ENCODE peak calls at places on chromosomes 7 and 10, in six cellular contexts. N, T, S, M, G and U are unnamed samples.

GRCh38 chr10:70932415-70933196 is 44.2 kb upstream of the PCBD1 start:
- DNase-seq in S (no peak), N (no peak), T (peak; percentile 30), G (no peak), M (no peak), U (no peak)

GRCh38 chr7:36395171-36395894 is 5.7 kb downstream of the ANLN start:
- DNase-seq in N (no peak), T (no peak), G (no peak), M (no peak), S (no peak), U (no peak)

GRCh38 chr7:157615101-157615817 is 278.5 kb downstream of the DNAJB6 start:
- DNase-seq in M (no peak), T (no peak), N (no peak), G (peak; percentile 60), S (no peak), U (no peak)

GRCh38 chr10:4819707-4820106 is 6.3 kb upstream of the AKR1E2 start:
- DNase-seq in N (no peak), S (no peak), G (no peak), T (no peak), M (no peak), U (no peak)

GRCh38 chr10:43115881-43116595 is 22.2 kb upstream of the CSGALNACT2 start:
- DNase-seq in N (no peak), G (no peak), S (no peak), M (no peak), T (no peak), U (no peak)

GRCh38 chr10:84845628-84846261 is 517.4 kb downstream of the CCSER2 start:
- DNase-seq in G (no peak), T (peak; percentile 27), N (no peak), S (no peak), M (no peak), U (no peak)

GRCh38 chr7:148700693-148701092 is 2.0 kb downstream of the CUL1 start:
- DNase-seq in S (peak; percentile 31), N (no peak), G (no peak), T (peak; percentile 62), M (no peak), U (no peak)

GRCh38 chr7:152504816-152505215 is 69.0 kb upstream of the KMT2C start:
- DNase-seq in N (no peak), M (no peak), T (no peak), S (no peak), G (no peak), U (no peak)

GRCh38 chr7:134896073-134896472 is 90.2 kb upstream of the AGBL3 start:
- DNase-seq in M (no peak), S (no peak), N (no peak), G (no peak), T (no peak), U (no peak)

GRCh38 chr7:40429821-40430220 is 295.0 kb downstream of the SUGCT start:
- DNase-seq in G (no peak), S (no peak), M (no peak), T (no peak), N (no peak), U (no peak)

GRCh38 chr10:33800545-33800944 is 466.1 kb upstream of the NRP1 start:
- DNase-seq in M (no peak), G (no peak), T (no peak), S (no peak), N (no peak), U (no peak)

GRCh38 chr10:44990302-44990655 is 10.4 kb upstream of the ZNF22 start:
- DNase-seq in T (peak; percentile 49), M (no peak), S (no peak), N (no peak), G (no peak), U (no peak)

GRCh38 chr7:69787736-69788431 is 189.6 kb downstream of the AUTS2 start:
- DNase-seq in N (no peak), S (no peak), M (no peak), T (no peak), G (no peak), U (no peak)

GRCh38 chr7:421056-421991 is 98.3 kb downstream of the PDGFA start:
- DNase-seq in S (no peak), T (peak; percentile 4), M (no peak), N (no peak), G (no peak), U (no peak)

GRCh38 chr10:22764639-22765038 is 50.3 kb upstream of the PIP4K2A start:
- DNase-seq in M (no peak), G (no peak), S (no peak), T (no peak), N (peak; percentile 23), U (no peak)

GRCh38 chr7:6250364-6250833 is 22.0 kb downstream of the CYTH3 start:
- DNase-seq in N (no peak), G (no peak), M (no peak), S (no peak), T (no peak), U (no peak)

GRCh38 chr7:50857804-50858203 is 75.1 kb upstream of the GRB10 start:
- DNase-seq in G (no peak), T (no peak), S (no peak), N (no peak), M (no peak), U (no peak)

GRCh38 chr10:4691776-4692175 is 134.2 kb upstream of the AKR1E2 start:
- DNase-seq in G (no peak), N (no peak), T (no peak), M (no peak), S (no peak), U (no peak)

GRCh38 chr10:121684276-121684675 is 86.0 kb upstream of the FGFR2 start:
- DNase-seq in M (no peak), N (no peak), G (no peak), S (no peak), T (no peak), U (no peak)

GRCh38 chr7:98115746-98116525 is 9.3 kb downstream of the LMTK2 start:
- DNase-seq in N (no peak), G (no peak), S (no peak), T (no peak), M (no peak), U (no peak)

GRCh38 chr10:18610517-18610916 is 40.9 kb downstream of the NSUN6 start:
- DNase-seq in G (peak; percentile 26), T (peak; percentile 19), S (no peak), N (no peak), M (no peak), U (no peak)

GRCh38 chr7:91843831-91844230 is 36.7 kb downstream of the MTERF1 start:
- DNase-seq in M (no peak), N (no peak), S (no peak), T (no peak), G (no peak), U (no peak)

GRCh38 chr10:94097656-94098055 is 103.9 kb downstream of the PLCE1 start:
- DNase-seq in N (no peak), S (no peak), M (no peak), T (no peak), G (no peak), U (no peak)

GRCh38 chr7:82050792-82051191 is 280.9 kb upstream of the HGF start:
- DNase-seq in M (no peak), S (no peak), N (no peak), T (peak; percentile 34), G (no peak), U (no peak)

GRCh38 chr10:97399843-97400545 is 1.1 kb downstream of the RRP12 start:
- DNase-seq in T (peak; percentile 37), M (no peak), G (peak; percentile 46), S (no peak), N (no peak), U (no peak)

GRCh38 chr10:72951760-72952159 is 2.8 kb downstream of the PLA2G12B start:
- DNase-seq in T (no peak), S (no peak), N (no peak), G (no peak), M (no peak), U (no peak)

GRCh38 chr7:77235280-77235679 is 35.7 kb upstream of the FGL2 start:
- DNase-seq in M (no peak), S (no peak), N (no peak), T (no peak), G (no peak), U (no peak)

GRCh38 chr7:1437155-1437880 is 22.0 kb downstream of the MICALL2 start:
- DNase-seq in M (no peak), G (no peak), S (no peak), T (no peak), N (no peak), U (no peak)

GRCh38 chr7:28958946-28959417 is 852 bp upstream of the TRIL start:
- DNase-seq in G (no peak), S (no peak), M (no peak), N (no peak), T (no peak), U (no peak)

GRCh38 chr7:3246133-3246532 is 54.9 kb upstream of the SDK1 start:
- DNase-seq in T (no peak), S (no peak), M (no peak), N (no peak), G (no peak), U (no peak)

GRCh38 chr10:121159670-121160069 is 308.5 kb downstream of the WDR11 start:
- DNase-seq in G (no peak), N (no peak), S (no peak), T (no peak), M (no peak), U (no peak)

GRCh38 chr7:149838992-149839408 is 825 bp downstream of the ZNF862 start:
- DNase-seq in M (no peak), G (no peak), T (no peak), N (no peak), S (no peak), U (no peak)

GRCh38 chr10:131846224-131847101 is 54.3 kb upstream of the PPP2R2D start:
- DNase-seq in G (no peak), N (peak; percentile 11), M (peak; percentile 42), S (no peak), T (peak; percentile 2), U (no peak)

GRCh38 chr7:18495412-18496335 is at the start of gene HDAC9:
- DNase-seq in N (no peak), G (peak; percentile 17), S (no peak), T (peak; percentile 87), M (no peak), U (no peak)

GRCh38 chr7:18532813-18533212 is 37.3 kb downstream of the HDAC9 start:
- DNase-seq in N (no peak), T (no peak), G (no peak), S (no peak), M (no peak), U (no peak)

GRCh38 chr10:72898616-72899015 is 5.1 kb downstream of the OIT3 start:
- DNase-seq in T (no peak), G (no peak), M (no peak), N (no peak), S (no peak), U (no peak)

GRCh38 chr10:86659721-86660438 is 5.5 kb downstream of the OPN4 start:
- DNase-seq in G (no peak), N (peak; percentile 16), T (peak; percentile 7), S (peak; percentile 2), M (peak; percentile 45), U (no peak)